ENCODE peak calls at places on chromosome 1, in eight cellular contexts. One of them, this sample, is unnamed.

GRCh38 chr1:85451236-85451830 is 13.6 kb downstream of the DDAH1 start:
- DNase-seq in MM.1S: no peak
- DNase-seq in HCT116: peak; percentile 32
- DNase-seq in OCI-LY7: no peak
- DNase-seq in IMR-90: no peak
- DNase-seq in hepatocyte: no peak
- DNase-seq in A549: no peak
- DNase-seq in H9: no peak
- DNase-seq in this sample: no peak

GRCh38 chr1:87051965-87052364 is 137.5 kb downstream of the HS2ST1 start:
- DNase-seq in MM.1S: no peak
- DNase-seq in HCT116: no peak
- DNase-seq in OCI-LY7: peak; percentile 83
- DNase-seq in IMR-90: no peak
- DNase-seq in hepatocyte: no peak
- DNase-seq in A549: no peak
- DNase-seq in H9: no peak
- DNase-seq in this sample: no peak

GRCh38 chr1:111880866-111881837 is 108.3 kb downstream of the KCND3 start:
- DNase-seq in MM.1S: no peak
- DNase-seq in HCT116: no peak
- DNase-seq in OCI-LY7: no peak
- DNase-seq in IMR-90: no peak
- DNase-seq in hepatocyte: no peak
- DNase-seq in A549: no peak
- DNase-seq in H9: no peak
- DNase-seq in this sample: no peak

GRCh38 chr1:98763488-98764141 is 102.1 kb downstream of the SNX7 start:
- DNase-seq in MM.1S: no peak
- DNase-seq in HCT116: no peak
- DNase-seq in OCI-LY7: no peak
- DNase-seq in IMR-90: no peak
- DNase-seq in hepatocyte: no peak
- DNase-seq in A549: no peak
- DNase-seq in H9: no peak
- DNase-seq in this sample: no peak

GRCh38 chr1:230899845-230900251 is 31.5 kb upstream of the C1orf198 start:
- DNase-seq in MM.1S: no peak
- DNase-seq in HCT116: no peak
- DNase-seq in OCI-LY7: no peak
- DNase-seq in IMR-90: peak; percentile 89
- DNase-seq in hepatocyte: no peak
- DNase-seq in A549: no peak
- DNase-seq in H9: no peak
- DNase-seq in this sample: peak; percentile 85

GRCh38 chr1:81030441-81030840 is 770.3 kb upstream of the ADGRL2 start:
- DNase-seq in MM.1S: no peak
- DNase-seq in HCT116: no peak
- DNase-seq in OCI-LY7: no peak
- DNase-seq in IMR-90: no peak
- DNase-seq in hepatocyte: no peak
- DNase-seq in A549: no peak
- DNase-seq in H9: no peak
- DNase-seq in this sample: no peak

GRCh38 chr1:177932123-177932522 is 37.7 kb downstream of the SEC16B start:
- DNase-seq in MM.1S: no peak
- DNase-seq in HCT116: no peak
- DNase-seq in OCI-LY7: no peak
- DNase-seq in IMR-90: no peak
- DNase-seq in hepatocyte: no peak
- DNase-seq in A549: no peak
- DNase-seq in H9: no peak
- DNase-seq in this sample: no peak

GRCh38 chr1:98277111-98277510 is 356.3 kb upstream of the DPYD start:
- DNase-seq in MM.1S: no peak
- DNase-seq in HCT116: no peak
- DNase-seq in OCI-LY7: no peak
- DNase-seq in IMR-90: peak; percentile 76
- DNase-seq in hepatocyte: peak; percentile 30
- DNase-seq in A549: peak; percentile 49
- DNase-seq in H9: no peak
- DNase-seq in this sample: no peak

GRCh38 chr1:186775881-186776560 is 52.7 kb upstream of the PLA2G4A start:
- DNase-seq in MM.1S: no peak
- DNase-seq in HCT116: no peak
- DNase-seq in OCI-LY7: no peak
- DNase-seq in IMR-90: no peak
- DNase-seq in hepatocyte: no peak
- DNase-seq in A549: no peak
- DNase-seq in H9: no peak
- DNase-seq in this sample: no peak

GRCh38 chr1:23557471-23558124 is 1.7 kb downstream of the ID3 start:
- DNase-seq in MM.1S: no peak
- DNase-seq in HCT116: no peak
- DNase-seq in OCI-LY7: peak; percentile 77
- DNase-seq in IMR-90: peak; percentile 47
- DNase-seq in hepatocyte: no peak
- DNase-seq in A549: no peak
- DNase-seq in H9: no peak
- DNase-seq in this sample: peak; percentile 83

GRCh38 chr1:55955237-55955636 is 624.1 kb downstream of the PLPP3 start:
- DNase-seq in MM.1S: no peak
- DNase-seq in HCT116: no peak
- DNase-seq in OCI-LY7: no peak
- DNase-seq in IMR-90: peak; percentile 76
- DNase-seq in hepatocyte: no peak
- DNase-seq in A549: no peak
- DNase-seq in H9: no peak
- DNase-seq in this sample: peak; percentile 58

GRCh38 chr1:165858928-165859845 is 31.8 kb downstream of the UCK2 start:
- DNase-seq in MM.1S: no peak
- DNase-seq in HCT116: no peak
- DNase-seq in OCI-LY7: no peak
- DNase-seq in IMR-90: no peak
- DNase-seq in hepatocyte: no peak
- DNase-seq in A549: no peak
- DNase-seq in H9: no peak
- DNase-seq in this sample: no peak

GRCh38 chr1:24932284-24932683 is 2.2 kb upstream of the RUNX3 start:
- DNase-seq in MM.1S: peak; percentile 63
- DNase-seq in HCT116: peak; percentile 21
- DNase-seq in OCI-LY7: peak; percentile 76
- DNase-seq in IMR-90: no peak
- DNase-seq in hepatocyte: peak; percentile 77
- DNase-seq in A549: peak; percentile 26
- DNase-seq in H9: peak; percentile 83
- DNase-seq in this sample: peak; percentile 98

GRCh38 chr1:208349679-208350330 is 105.6 kb upstream of the PLXNA2 start:
- DNase-seq in MM.1S: no peak
- DNase-seq in HCT116: no peak
- DNase-seq in OCI-LY7: no peak
- DNase-seq in IMR-90: no peak
- DNase-seq in hepatocyte: no peak
- DNase-seq in A549: no peak
- DNase-seq in H9: peak; percentile 36
- DNase-seq in this sample: no peak

GRCh38 chr1:103416681-103417318 is 108.7 kb upstream of the RNPC3 start:
- DNase-seq in MM.1S: no peak
- DNase-seq in HCT116: no peak
- DNase-seq in OCI-LY7: no peak
- DNase-seq in IMR-90: peak; percentile 1
- DNase-seq in hepatocyte: no peak
- DNase-seq in A549: peak; percentile 1
- DNase-seq in H9: no peak
- DNase-seq in this sample: no peak

GRCh38 chr1:16366722-16367257 is at the start of gene SZRD1:
- DNase-seq in MM.1S: peak; percentile 99
- DNase-seq in HCT116: peak; percentile 98
- DNase-seq in OCI-LY7: peak; percentile 99
- DNase-seq in IMR-90: peak; percentile 99
- DNase-seq in hepatocyte: peak; percentile 99
- DNase-seq in A549: peak; percentile 99
- DNase-seq in H9: peak; percentile 99
- DNase-seq in this sample: peak; percentile 94

GRCh38 chr1:244599937-244600350 is 53.0 kb upstream of the DESI2 start:
- DNase-seq in MM.1S: peak; percentile 21
- DNase-seq in HCT116: peak; percentile 74
- DNase-seq in OCI-LY7: no peak
- DNase-seq in IMR-90: peak; percentile 98
- DNase-seq in hepatocyte: peak; percentile 74
- DNase-seq in A549: peak; percentile 82
- DNase-seq in H9: no peak
- DNase-seq in this sample: peak; percentile 93

GRCh38 chr1:197444754-197445153 is 176.7 kb downstream of the CRB1 start:
- DNase-seq in MM.1S: no peak
- DNase-seq in HCT116: no peak
- DNase-seq in OCI-LY7: no peak
- DNase-seq in IMR-90: peak; percentile 15
- DNase-seq in hepatocyte: no peak
- DNase-seq in A549: no peak
- DNase-seq in H9: no peak
- DNase-seq in this sample: no peak

GRCh38 chr1:213457097-213457680 is 406.1 kb downstream of the RPS6KC1 start:
- DNase-seq in MM.1S: no peak
- DNase-seq in HCT116: no peak
- DNase-seq in OCI-LY7: no peak
- DNase-seq in IMR-90: no peak
- DNase-seq in hepatocyte: no peak
- DNase-seq in A549: no peak
- DNase-seq in H9: no peak
- DNase-seq in this sample: no peak

GRCh38 chr1:9128520-9129371 is at the start of gene GPR157:
- DNase-seq in MM.1S: peak; percentile 73
- DNase-seq in HCT116: peak; percentile 70
- DNase-seq in OCI-LY7: peak; percentile 87
- DNase-seq in IMR-90: peak; percentile 61
- DNase-seq in hepatocyte: peak; percentile 95
- DNase-seq in A549: peak; percentile 85
- DNase-seq in H9: peak; percentile 90
- DNase-seq in this sample: peak; percentile 99
- TF ChIP-seq CTCF in MM.1S: no peak
- TF ChIP-seq CTCF in HCT116: no peak
- TF ChIP-seq CTCF in OCI-LY7: peak; percentile 15
- TF ChIP-seq CTCF in IMR-90: peak; percentile 12
- TF ChIP-seq CTCF in hepatocyte: peak; percentile 12
- TF ChIP-seq CTCF in A549: no peak
- TF ChIP-seq CTCF in H9: no peak
- TF ChIP-seq CTCF in this sample: no peak

GRCh38 chr1:39266269-39266668 is 61.8 kb downstream of the MACF1 start:
- DNase-seq in MM.1S: peak; percentile 37
- DNase-seq in HCT116: peak; percentile 27
- DNase-seq in OCI-LY7: peak; percentile 51
- DNase-seq in IMR-90: no peak
- DNase-seq in hepatocyte: peak; percentile 15
- DNase-seq in A549: peak; percentile 15
- DNase-seq in H9: no peak
- DNase-seq in this sample: no peak

GRCh38 chr1:39269349-39269748 is 64.9 kb downstream of the MACF1 start:
- DNase-seq in MM.1S: no peak
- DNase-seq in HCT116: no peak
- DNase-seq in OCI-LY7: peak; percentile 22
- DNase-seq in IMR-90: no peak
- DNase-seq in hepatocyte: no peak
- DNase-seq in A549: no peak
- DNase-seq in H9: no peak
- DNase-seq in this sample: no peak

GRCh38 chr1:39268112-39268581 is 63.7 kb downstream of the MACF1 start:
- DNase-seq in MM.1S: peak; percentile 77
- DNase-seq in HCT116: no peak
- DNase-seq in OCI-LY7: no peak
- DNase-seq in IMR-90: peak; percentile 90
- DNase-seq in hepatocyte: peak; percentile 49
- DNase-seq in A549: no peak
- DNase-seq in H9: peak; percentile 41
- DNase-seq in this sample: peak; percentile 84

GRCh38 chr1:39268906-39269305 is 64.4 kb downstream of the MACF1 start:
- DNase-seq in MM.1S: no peak
- DNase-seq in HCT116: no peak
- DNase-seq in OCI-LY7: no peak
- DNase-seq in IMR-90: peak; percentile 13
- DNase-seq in hepatocyte: peak; percentile 20
- DNase-seq in A549: no peak
- DNase-seq in H9: peak; percentile 82
- DNase-seq in this sample: no peak

DNA sequence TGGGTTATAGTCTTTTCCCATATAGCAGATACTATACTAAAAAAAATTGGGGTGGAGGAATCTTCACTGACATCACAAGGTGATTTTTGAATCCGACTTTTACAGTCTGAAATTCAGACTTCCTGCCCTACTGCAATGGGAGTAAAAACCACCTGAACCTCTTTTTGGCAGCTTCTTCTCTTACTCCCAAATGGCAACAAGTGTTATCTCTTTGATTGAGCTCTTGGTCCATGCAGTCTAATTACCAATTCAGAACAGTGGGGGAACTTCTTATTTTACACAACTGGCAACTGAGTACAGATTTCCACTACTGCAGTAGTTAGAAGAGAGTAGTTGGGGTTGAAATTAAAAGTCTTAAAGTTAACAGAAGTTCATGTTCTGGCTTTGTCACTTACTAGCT is 62.3 kb downstream of the MACF1 start:
- DNase-seq in MM.1S: no peak
- DNase-seq in HCT116: no peak
- DNase-seq in OCI-LY7: no peak
- DNase-seq in IMR-90: no peak
- DNase-seq in hepatocyte: no peak
- DNase-seq in A549: no peak
- DNase-seq in H9: no peak
- DNase-seq in this sample: no peak
- H3K27ac ChIP-seq in MM.1S: no peak overlapping the region
- H3K27ac ChIP-seq in HCT116: no peak overlapping the region
- H3K27ac ChIP-seq in OCI-LY7: no peak overlapping the region
- H3K27ac ChIP-seq in IMR-90: no peak overlapping the region
- H3K27ac ChIP-seq in hepatocyte: no peak overlapping the region
- H3K27ac ChIP-seq in A549: no peak overlapping the region
- H3K27ac ChIP-seq in H9: no peak overlapping the region
- H3K27ac ChIP-seq in this sample: no peak overlapping the region

GRCh38 chr1:57307382-57307781 is 116.5 kb downstream of the DAB1 start:
- DNase-seq in MM.1S: peak; percentile 98
- DNase-seq in HCT116: no peak
- DNase-seq in OCI-LY7: peak; percentile 75
- DNase-seq in IMR-90: no peak
- DNase-seq in hepatocyte: peak; percentile 42
- DNase-seq in A549: peak; percentile 1
- DNase-seq in H9: peak; percentile 96
- DNase-seq in this sample: no peak
- H3K4me2 ChIP-seq in MM.1S: peak overlapping the region; percentile 50
- H3K4me2 ChIP-seq in HCT116: no peak overlapping the region
- H3K4me2 ChIP-seq in OCI-LY7: no peak overlapping the region
- H3K4me2 ChIP-seq in IMR-90: no peak overlapping the region
- H3K4me2 ChIP-seq in hepatocyte: peak overlapping the region; percentile 50
- H3K4me2 ChIP-seq in A549: no peak overlapping the region
- H3K4me2 ChIP-seq in H9: no peak overlapping the region
- H3K4me2 ChIP-seq in this sample: no peak overlapping the region

DNA sequence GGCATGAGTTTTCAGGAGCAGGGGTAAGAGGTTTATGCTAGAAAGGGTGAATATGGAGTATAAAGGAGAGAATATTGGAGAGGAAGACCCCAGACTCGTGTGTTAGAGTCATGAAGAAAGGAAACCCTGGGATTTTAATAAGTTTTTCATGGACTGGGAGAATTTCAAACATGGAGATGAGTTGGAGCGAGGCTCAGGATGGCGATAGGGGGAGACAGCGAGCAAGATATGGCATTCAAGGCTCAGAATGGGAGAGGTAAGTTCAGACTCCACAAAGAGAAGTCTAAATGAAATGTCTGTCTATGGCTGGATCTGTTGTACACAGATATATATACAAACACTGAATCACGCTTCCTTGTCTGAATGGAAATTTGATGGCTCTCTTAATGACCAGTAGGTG is 92.5 kb downstream of the LRRC40 start:
- DNase-seq in MM.1S: no peak
- DNase-seq in HCT116: no peak
- DNase-seq in OCI-LY7: no peak
- DNase-seq in IMR-90: no peak
- DNase-seq in hepatocyte: no peak
- DNase-seq in A549: peak; percentile 2
- DNase-seq in H9: no peak
- DNase-seq in this sample: no peak
- TF ChIP-seq CTCF in MM.1S: no peak
- TF ChIP-seq CTCF in HCT116: peak; percentile 12
- TF ChIP-seq CTCF in OCI-LY7: peak; percentile 68
- TF ChIP-seq CTCF in IMR-90: no peak
- TF ChIP-seq CTCF in hepatocyte: no peak
- TF ChIP-seq CTCF in A549: no peak
- TF ChIP-seq CTCF in H9: peak; percentile 62
- TF ChIP-seq CTCF in this sample: no peak